ENCODE peak calls at places on chromosomes 11 and 22, in ten cellular contexts. One of them, this sample, is unnamed.

GRCh38 chr22:29195118-29195963 is 10.4 kb upstream of the EMID1 start:
- DNase-seq in upper lobe of right lung: peak
- DNase-seq in choroid plexus epithelial cell: no peak
- DNase-seq in IMR-90: no peak
- DNase-seq in heart right ventricle: no peak
- DNase-seq in cardiac muscle cell: peak
- DNase-seq in neural progenitor cell: no peak
- DNase-seq in MM.1S: no peak
- DNase-seq in A549: no peak
- DNase-seq in ovary: no peak
- DNase-seq in this sample: no peak

GRCh38 chr11:73851046-73851764 is 25.4 kb downstream of the COA4 start:
- DNase-seq in neural progenitor cell: no peak
- DNase-seq in A549: no peak
- DNase-seq in ovary: no peak
- DNase-seq in MM.1S: no peak
- DNase-seq in IMR-90: no peak
- DNase-seq in choroid plexus epithelial cell: no peak
- DNase-seq in cardiac muscle cell: peak
- DNase-seq in upper lobe of right lung: no peak
- DNase-seq in heart right ventricle: no peak
- DNase-seq in this sample: no peak

GRCh38 chr11:48063424-48063978 is 83.1 kb downstream of the PTPRJ start:
- DNase-seq in upper lobe of right lung: no peak
- DNase-seq in IMR-90: peak
- DNase-seq in cardiac muscle cell: peak
- DNase-seq in choroid plexus epithelial cell: peak
- DNase-seq in MM.1S: no peak
- DNase-seq in ovary: no peak
- DNase-seq in heart right ventricle: peak
- DNase-seq in A549: peak
- DNase-seq in neural progenitor cell: no peak
- DNase-seq in this sample: peak

GRCh38 chr11:44957051-44957515 is 6.4 kb upstream of the TP53I11 start:
- DNase-seq in IMR-90: no peak
- DNase-seq in neural progenitor cell: peak
- DNase-seq in cardiac muscle cell: peak
- DNase-seq in choroid plexus epithelial cell: no peak
- DNase-seq in upper lobe of right lung: no peak
- DNase-seq in heart right ventricle: no peak
- DNase-seq in MM.1S: no peak
- DNase-seq in ovary: peak
- DNase-seq in A549: no peak
- DNase-seq in this sample: no peak

GRCh38 chr11:20610825-20611224 is 11.4 kb downstream of the SLC6A5 start:
- DNase-seq in upper lobe of right lung: no peak
- DNase-seq in MM.1S: no peak
- DNase-seq in cardiac muscle cell: no peak
- DNase-seq in A549: no peak
- DNase-seq in choroid plexus epithelial cell: no peak
- DNase-seq in heart right ventricle: no peak
- DNase-seq in ovary: no peak
- DNase-seq in neural progenitor cell: no peak
- DNase-seq in IMR-90: no peak
- DNase-seq in this sample: no peak

GRCh38 chr22:33919591-33920501 is at the start of gene LARGE1:
- DNase-seq in neural progenitor cell: peak
- DNase-seq in IMR-90: peak
- DNase-seq in ovary: peak
- DNase-seq in upper lobe of right lung: peak
- DNase-seq in cardiac muscle cell: peak
- DNase-seq in MM.1S: peak
- DNase-seq in A549: peak
- DNase-seq in choroid plexus epithelial cell: peak
- DNase-seq in heart right ventricle: peak
- DNase-seq in this sample: no peak

GRCh38 chr22:17919276-17920144 is 104.9 kb downstream of the MICAL3 start:
- DNase-seq in choroid plexus epithelial cell: no peak
- DNase-seq in IMR-90: no peak
- DNase-seq in upper lobe of right lung: no peak
- DNase-seq in heart right ventricle: peak
- DNase-seq in cardiac muscle cell: peak
- DNase-seq in A549: no peak
- DNase-seq in ovary: no peak
- DNase-seq in MM.1S: no peak
- DNase-seq in neural progenitor cell: no peak
- DNase-seq in this sample: no peak

GRCh38 chr11:35323076-35323868 is 96.1 kb downstream of the SLC1A2 start:
- DNase-seq in MM.1S: no peak
- DNase-seq in heart right ventricle: no peak
- DNase-seq in ovary: no peak
- DNase-seq in choroid plexus epithelial cell: no peak
- DNase-seq in cardiac muscle cell: no peak
- DNase-seq in upper lobe of right lung: no peak
- DNase-seq in IMR-90: peak
- DNase-seq in neural progenitor cell: no peak
- DNase-seq in A549: no peak
- DNase-seq in this sample: no peak

DNA sequence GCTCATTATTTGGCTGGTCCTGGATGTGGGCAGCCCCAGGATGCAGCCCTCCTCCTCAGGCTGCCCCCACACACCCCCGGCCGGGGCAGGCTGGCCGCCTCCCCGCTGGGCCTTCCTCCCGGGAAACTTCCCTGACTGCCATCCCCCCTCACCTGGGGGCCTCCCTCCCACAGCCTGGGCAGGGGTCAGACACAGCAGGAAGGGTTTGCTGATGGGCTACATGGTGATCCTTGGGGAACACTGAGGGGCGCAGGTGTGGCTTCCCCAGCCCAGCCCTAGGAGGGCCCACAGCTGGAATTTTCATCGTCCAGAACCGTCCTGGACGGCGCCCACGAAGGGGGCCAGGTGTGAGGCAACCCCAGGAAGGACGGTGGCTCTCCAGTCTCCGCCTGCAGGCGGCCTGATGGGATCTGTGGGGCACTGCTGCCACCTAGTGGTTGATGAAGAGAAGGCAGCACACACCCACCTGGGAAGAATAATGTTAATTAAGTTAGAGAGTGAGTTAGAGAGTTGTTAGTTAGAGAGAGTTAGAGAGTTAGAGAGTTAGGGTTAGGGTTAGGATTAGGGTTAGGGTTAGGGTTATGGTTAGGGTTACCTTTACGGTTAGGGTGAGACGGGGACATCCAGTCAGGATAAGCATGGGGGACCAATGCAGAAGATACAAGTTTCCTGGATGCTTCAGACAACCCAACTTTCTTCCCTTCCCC is 75.9 kb upstream of the PRR5 start:
- DNase-seq in heart right ventricle: peak
- DNase-seq in ovary: peak
- DNase-seq in MM.1S: peak
- DNase-seq in IMR-90: peak
- DNase-seq in neural progenitor cell: peak
- DNase-seq in cardiac muscle cell: peak
- DNase-seq in upper lobe of right lung: peak
- DNase-seq in choroid plexus epithelial cell: peak
- DNase-seq in A549: peak
- DNase-seq in this sample: no peak
- TF ChIP-seq CTCF in heart right ventricle: peak
- TF ChIP-seq CTCF in ovary: peak
- TF ChIP-seq CTCF in MM.1S: peak
- TF ChIP-seq CTCF in IMR-90: peak
- TF ChIP-seq CTCF in neural progenitor cell: peak
- TF ChIP-seq CTCF in cardiac muscle cell: peak
- TF ChIP-seq CTCF in upper lobe of right lung: peak
- TF ChIP-seq CTCF in choroid plexus epithelial cell: peak
- TF ChIP-seq CTCF in A549: peak
- TF ChIP-seq CTCF in this sample: peak

GRCh38 chr11:106728861-106729260 is 289.4 kb downstream of the GUCY1A2 start:
- DNase-seq in choroid plexus epithelial cell: no peak
- DNase-seq in neural progenitor cell: no peak
- DNase-seq in MM.1S: no peak
- DNase-seq in IMR-90: no peak
- DNase-seq in upper lobe of right lung: no peak
- DNase-seq in cardiac muscle cell: no peak
- DNase-seq in ovary: no peak
- DNase-seq in heart right ventricle: no peak
- DNase-seq in A549: no peak
- DNase-seq in this sample: no peak

DNA sequence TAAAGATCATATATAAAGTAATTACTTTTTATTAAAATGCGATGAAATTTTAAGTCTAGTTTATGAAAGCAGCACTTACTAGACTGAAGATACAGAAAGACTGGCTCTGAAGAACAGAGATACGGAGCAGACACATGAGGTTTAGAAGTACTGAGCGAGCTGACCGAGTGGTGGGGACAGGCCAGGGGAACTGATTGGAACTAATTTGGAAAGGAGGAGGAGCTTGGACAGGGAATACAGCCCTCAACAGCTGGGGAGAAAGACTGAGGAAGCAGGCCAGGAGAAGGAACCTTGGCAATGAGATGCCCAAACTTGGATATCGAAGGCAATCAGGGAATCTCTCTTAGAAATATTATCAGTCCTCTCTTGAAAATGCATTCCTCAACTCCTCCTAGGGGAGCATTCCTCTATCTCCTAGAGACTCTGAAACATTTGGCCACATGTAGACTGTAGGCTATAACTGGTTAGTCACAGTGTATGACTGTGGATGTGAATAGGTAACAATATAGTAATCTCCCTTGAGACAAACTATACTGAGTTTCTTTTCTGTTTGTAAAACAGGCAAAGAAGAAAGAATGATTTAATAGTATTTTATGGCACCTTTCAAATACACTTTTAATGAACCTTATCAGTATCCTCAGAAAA is 284.6 kb downstream of the GUCY1A2 start:
- DNase-seq in neural progenitor cell: no peak
- DNase-seq in ovary: no peak
- DNase-seq in IMR-90: no peak
- DNase-seq in MM.1S: no peak
- DNase-seq in heart right ventricle: no peak
- DNase-seq in A549: no peak
- DNase-seq in upper lobe of right lung: no peak
- DNase-seq in cardiac muscle cell: no peak
- DNase-seq in choroid plexus epithelial cell: peak
- DNase-seq in this sample: peak
- H3K4me3 ChIP-seq in neural progenitor cell: no peak
- H3K4me3 ChIP-seq in ovary: no peak
- H3K4me3 ChIP-seq in IMR-90: no peak
- H3K4me3 ChIP-seq in MM.1S: no peak
- H3K4me3 ChIP-seq in heart right ventricle: no peak
- H3K4me3 ChIP-seq in A549: no peak
- H3K4me3 ChIP-seq in upper lobe of right lung: no peak
- H3K4me3 ChIP-seq in cardiac muscle cell: no peak
- H3K4me3 ChIP-seq in choroid plexus epithelial cell: no peak
- H3K4me3 ChIP-seq in this sample: no peak

GRCh38 chr11:74927496-74927895 is 21.4 kb downstream of the XRRA1 start:
- DNase-seq in ovary: no peak
- DNase-seq in neural progenitor cell: no peak
- DNase-seq in choroid plexus epithelial cell: no peak
- DNase-seq in IMR-90: peak
- DNase-seq in A549: no peak
- DNase-seq in heart right ventricle: no peak
- DNase-seq in MM.1S: no peak
- DNase-seq in cardiac muscle cell: no peak
- DNase-seq in upper lobe of right lung: no peak
- DNase-seq in this sample: no peak

GRCh38 chr11:74926304-74927030 is 22.4 kb downstream of the XRRA1 start:
- DNase-seq in neural progenitor cell: no peak
- DNase-seq in heart right ventricle: no peak
- DNase-seq in cardiac muscle cell: no peak
- DNase-seq in upper lobe of right lung: no peak
- DNase-seq in ovary: no peak
- DNase-seq in IMR-90: peak
- DNase-seq in A549: no peak
- DNase-seq in choroid plexus epithelial cell: peak
- DNase-seq in MM.1S: no peak
- DNase-seq in this sample: no peak

GRCh38 chr11:74932169-74932568 is 16.7 kb downstream of the XRRA1 start:
- DNase-seq in neural progenitor cell: no peak
- DNase-seq in cardiac muscle cell: no peak
- DNase-seq in heart right ventricle: no peak
- DNase-seq in upper lobe of right lung: no peak
- DNase-seq in choroid plexus epithelial cell: peak
- DNase-seq in MM.1S: no peak
- DNase-seq in ovary: no peak
- DNase-seq in IMR-90: peak
- DNase-seq in A549: no peak
- DNase-seq in this sample: no peak

GRCh38 chr11:74932797-74933196 is 16.1 kb downstream of the XRRA1 start:
- DNase-seq in upper lobe of right lung: no peak
- DNase-seq in choroid plexus epithelial cell: peak
- DNase-seq in neural progenitor cell: no peak
- DNase-seq in IMR-90: peak
- DNase-seq in ovary: no peak
- DNase-seq in heart right ventricle: no peak
- DNase-seq in A549: no peak
- DNase-seq in MM.1S: no peak
- DNase-seq in cardiac muscle cell: no peak
- DNase-seq in this sample: no peak

GRCh38 chr11:74929431-74930363 is 19.2 kb downstream of the XRRA1 start:
- DNase-seq in A549: peak
- DNase-seq in cardiac muscle cell: peak
- DNase-seq in MM.1S: peak
- DNase-seq in heart right ventricle: peak
- DNase-seq in ovary: peak
- DNase-seq in IMR-90: peak
- DNase-seq in upper lobe of right lung: no peak
- DNase-seq in choroid plexus epithelial cell: peak
- DNase-seq in neural progenitor cell: peak
- DNase-seq in this sample: peak
- TF ChIP-seq CTCF in A549: peak
- TF ChIP-seq CTCF in cardiac muscle cell: peak
- TF ChIP-seq CTCF in MM.1S: peak
- TF ChIP-seq CTCF in heart right ventricle: peak
- TF ChIP-seq CTCF in ovary: peak
- TF ChIP-seq CTCF in IMR-90: peak
- TF ChIP-seq CTCF in upper lobe of right lung: peak
- TF ChIP-seq CTCF in choroid plexus epithelial cell: peak
- TF ChIP-seq CTCF in neural progenitor cell: peak
- TF ChIP-seq CTCF in this sample: peak

GRCh38 chr11:101129203-101129943 is at the start of gene PGR:
- DNase-seq in neural progenitor cell: peak
- DNase-seq in MM.1S: no peak
- DNase-seq in choroid plexus epithelial cell: no peak
- DNase-seq in cardiac muscle cell: peak
- DNase-seq in heart right ventricle: peak
- DNase-seq in IMR-90: no peak
- DNase-seq in A549: no peak
- DNase-seq in ovary: peak
- DNase-seq in upper lobe of right lung: peak
- DNase-seq in this sample: no peak

GRCh38 chr11:101127348-101127698 is 2.3 kb downstream of the PGR start:
- DNase-seq in heart right ventricle: peak
- DNase-seq in choroid plexus epithelial cell: no peak
- DNase-seq in ovary: peak
- DNase-seq in cardiac muscle cell: peak
- DNase-seq in neural progenitor cell: peak
- DNase-seq in upper lobe of right lung: peak
- DNase-seq in IMR-90: no peak
- DNase-seq in MM.1S: peak
- DNase-seq in A549: no peak
- DNase-seq in this sample: no peak

GRCh38 chr11:101127699-101128570 is 1.7 kb downstream of the PGR start:
- DNase-seq in upper lobe of right lung: peak
- DNase-seq in A549: no peak
- DNase-seq in choroid plexus epithelial cell: no peak
- DNase-seq in neural progenitor cell: peak
- DNase-seq in IMR-90: no peak
- DNase-seq in ovary: peak
- DNase-seq in cardiac muscle cell: peak
- DNase-seq in MM.1S: no peak
- DNase-seq in heart right ventricle: peak
- DNase-seq in this sample: no peak

GRCh38 chr11:101126551-101127347 is 2.9 kb downstream of the PGR start:
- DNase-seq in A549: no peak
- DNase-seq in upper lobe of right lung: no peak
- DNase-seq in cardiac muscle cell: peak
- DNase-seq in MM.1S: peak
- DNase-seq in IMR-90: no peak
- DNase-seq in heart right ventricle: peak
- DNase-seq in choroid plexus epithelial cell: peak
- DNase-seq in ovary: peak
- DNase-seq in neural progenitor cell: peak
- DNase-seq in this sample: peak

DNA sequence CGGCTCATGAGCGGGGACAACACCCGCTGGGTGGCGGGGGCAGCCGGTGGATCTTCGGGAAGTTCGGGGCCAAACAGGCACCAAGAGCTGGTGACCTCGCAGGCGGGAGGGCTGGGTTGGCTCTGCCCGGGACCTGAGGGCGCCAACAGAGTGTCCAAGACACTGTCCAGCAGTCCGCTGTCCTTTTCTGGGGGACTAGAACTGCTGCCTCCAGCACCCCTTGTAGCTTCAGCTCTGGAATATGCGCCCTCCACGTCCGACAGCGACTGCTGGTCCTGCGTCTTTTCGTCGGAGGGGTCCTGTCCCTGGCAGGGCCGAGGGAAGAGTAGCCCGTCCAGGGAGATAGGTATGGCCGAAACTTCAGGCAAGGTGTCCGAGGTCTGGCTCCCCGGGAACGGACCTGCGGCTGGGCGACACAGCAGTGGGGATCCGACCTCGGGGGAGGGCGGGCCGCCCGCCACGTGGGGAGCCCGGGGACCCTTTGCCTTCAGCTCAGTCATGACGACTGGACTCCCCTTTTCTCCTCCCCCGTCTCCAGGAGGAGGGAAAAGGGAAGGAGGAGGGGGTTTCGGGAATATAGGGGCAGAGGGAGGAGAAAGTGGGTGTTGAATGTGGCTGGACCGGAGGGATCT is 926 bp downstream of the PGR start:
- DNase-seq in A549: no peak
- DNase-seq in ovary: peak
- DNase-seq in choroid plexus epithelial cell: no peak
- DNase-seq in upper lobe of right lung: peak
- DNase-seq in IMR-90: no peak
- DNase-seq in heart right ventricle: peak
- DNase-seq in cardiac muscle cell: peak
- DNase-seq in MM.1S: no peak
- DNase-seq in neural progenitor cell: peak
- DNase-seq in this sample: no peak
- H3K4me3 ChIP-seq in A549: peak
- H3K4me3 ChIP-seq in ovary: peak
- H3K4me3 ChIP-seq in choroid plexus epithelial cell: no peak
- H3K4me3 ChIP-seq in upper lobe of right lung: peak
- H3K4me3 ChIP-seq in IMR-90: no peak
- H3K4me3 ChIP-seq in heart right ventricle: peak
- H3K4me3 ChIP-seq in cardiac muscle cell: peak
- H3K4me3 ChIP-seq in MM.1S: no peak
- H3K4me3 ChIP-seq in neural progenitor cell: peak
- H3K4me3 ChIP-seq in this sample: no peak